ENCODE peak calls at places on chromosomes 12 and 14, in four cellular contexts. W is H1, J is HepG2, U is GM12878. O is an unnamed sample. For H3K27me3, the result is how much of the 10 kb centered on the place peaks cover.

GRCh38 chr12:10140001-10140400 is 10.0 kb upstream of the CLEC7A start:
- DNase-seq in W (no peak), J (peak), U (peak), O (peak)

GRCh38 chr12:120734210-120734609 is 8.6 kb downstream of the ACADS start:
- DNase-seq in W (no peak), J (no peak), U (no peak), O (no peak)

GRCh38 chr12:98532687-98533304 is 17.4 kb downstream of the TMPO start:
- DNase-seq in W (no peak), J (peak), U (no peak), O (peak)

GRCh38 chr12:22287056-22287455 is 47.5 kb downstream of the ST8SIA1 start:
- DNase-seq in W (no peak), J (no peak), U (no peak), O (no peak)

GRCh38 chr12:113647048-113647447 is 175.4 kb upstream of the LHX5 start:
- DNase-seq in W (peak), J (peak), U (no peak), O (no peak)

GRCh38 chr12:22333751-22334695 is 484 bp downstream of the ST8SIA1 start:
- DNase-seq in W (peak), J (no peak), U (no peak), O (peak)

GRCh38 chr12:119749666-119750065 is 81.7 kb downstream of the PRKAB1 start:
- DNase-seq in W (no peak), J (no peak), U (no peak), O (no peak)

GRCh38 chr14:64147126-64147790 is 146.9 kb downstream of the ESR2 start:
- DNase-seq in W (no peak), J (no peak), U (no peak), O (no peak)

GRCh38 chr14:63454863-63455622 is 88.1 kb downstream of the PPP2R5E start:
- DNase-seq in W (no peak), J (no peak), U (no peak), O (no peak)

GRCh38 chr14:101061411-101062064 is 158.0 kb upstream of the RTL1 start:
- DNase-seq in W (no peak), J (no peak), U (no peak), O (no peak)

GRCh38 chr14:63951429-63951828 is 98.6 kb downstream of the SYNE2 start:
- DNase-seq in W (no peak), J (no peak), U (no peak), O (no peak)

GRCh38 chr12:121137512-121137911 is 4.8 kb downstream of the P2RX7 start:
- DNase-seq in W (no peak), J (no peak), U (no peak), O (no peak)

DNA sequence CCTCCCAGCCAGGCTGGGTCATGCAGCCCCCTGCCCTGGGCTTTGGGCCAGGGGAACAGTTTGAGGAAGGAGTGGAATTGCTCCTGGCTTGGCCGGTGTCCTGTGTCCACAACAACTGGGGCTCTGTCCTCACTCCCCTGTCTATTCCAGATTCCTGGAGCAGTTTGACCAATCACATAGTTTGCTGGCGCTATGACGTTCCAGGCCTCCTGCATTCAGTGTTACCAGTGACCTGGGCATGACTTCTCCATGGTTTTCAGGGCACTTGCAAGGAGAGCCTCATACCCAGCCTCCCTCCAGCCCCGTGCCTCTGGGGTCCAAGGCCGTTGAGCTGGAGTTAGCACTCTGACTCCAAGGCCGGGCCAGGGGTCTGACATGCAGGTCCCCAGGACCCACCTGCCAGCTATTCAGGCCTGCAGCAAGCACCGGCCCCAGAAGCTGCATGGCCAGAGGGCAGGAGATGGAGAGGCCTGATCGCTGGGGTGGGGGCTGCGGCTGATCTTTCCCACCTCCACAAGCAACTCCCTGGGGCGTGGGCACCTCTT is 34.2 kb downstream of the ISCA2 start:
- DNase-seq in W (no peak), J (no peak), U (no peak), O (no peak)
- TF ChIP-seq SUZ12 in W (no peak), J (no peak), U (no peak), O (no peak)

GRCh38 chr12:108126990-108127468 is 2.1 kb upstream of the WSCD2 start:
- DNase-seq in W (no peak), J (no peak), U (no peak), O (no peak)

GRCh38 chr12:108127654-108128053 is 1.4 kb upstream of the WSCD2 start:
- DNase-seq in W (no peak), J (no peak), U (no peak), O (no peak)

GRCh38 chr12:108131035-108131434 is 1.9 kb downstream of the WSCD2 start:
- DNase-seq in W (no peak), J (no peak), U (no peak), O (no peak)

GRCh38 chr12:108128221-108129016 is 669 bp upstream of the WSCD2 start:
- DNase-seq in W (no peak), J (no peak), U (no peak), O (no peak)

DNA sequence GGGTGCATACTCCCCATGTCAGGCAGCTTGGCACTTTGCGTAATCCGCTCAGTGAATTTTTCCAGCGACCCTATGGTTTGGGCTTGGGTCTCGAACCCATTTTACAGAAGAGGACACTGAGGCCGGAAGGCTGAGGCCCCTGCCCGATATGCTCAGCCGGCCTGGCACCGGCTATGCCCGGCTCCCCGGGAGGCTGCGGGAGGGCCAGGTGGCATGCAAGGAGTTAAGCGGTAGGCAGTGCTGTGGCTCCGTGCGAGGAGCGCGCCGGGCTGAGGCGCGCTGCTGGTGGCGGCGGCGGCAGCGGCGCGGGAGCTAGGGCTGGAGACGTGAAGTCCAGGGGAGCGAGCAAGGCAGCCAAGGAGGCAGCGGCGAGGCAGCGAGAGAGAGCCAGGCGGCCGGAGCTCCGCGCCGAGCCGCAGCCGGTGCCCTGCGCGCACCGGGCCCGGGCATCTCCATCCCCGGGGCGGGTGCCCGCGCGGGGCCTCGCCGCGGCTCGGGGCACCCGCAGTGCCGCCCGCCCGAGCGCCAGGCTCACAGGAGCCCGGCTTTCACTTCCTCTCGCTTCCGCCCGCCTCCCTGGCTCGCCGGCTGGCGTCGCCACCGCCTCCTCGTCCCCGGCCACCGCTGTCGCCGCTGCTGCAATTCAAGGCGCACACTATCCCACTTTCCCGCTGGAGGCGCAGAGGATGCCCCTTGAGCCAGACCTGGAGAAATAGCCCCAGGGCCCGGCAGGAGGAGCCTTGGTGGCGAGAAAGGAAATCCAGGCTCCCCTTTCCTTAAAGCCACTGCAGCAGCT is at the start of gene WSCD2:
- DNase-seq in W (peak), J (peak), U (no peak), O (peak)
- H3K27me3 ChIP-seq in W (under half), J (under half), U (under half), O (under half)

DNA sequence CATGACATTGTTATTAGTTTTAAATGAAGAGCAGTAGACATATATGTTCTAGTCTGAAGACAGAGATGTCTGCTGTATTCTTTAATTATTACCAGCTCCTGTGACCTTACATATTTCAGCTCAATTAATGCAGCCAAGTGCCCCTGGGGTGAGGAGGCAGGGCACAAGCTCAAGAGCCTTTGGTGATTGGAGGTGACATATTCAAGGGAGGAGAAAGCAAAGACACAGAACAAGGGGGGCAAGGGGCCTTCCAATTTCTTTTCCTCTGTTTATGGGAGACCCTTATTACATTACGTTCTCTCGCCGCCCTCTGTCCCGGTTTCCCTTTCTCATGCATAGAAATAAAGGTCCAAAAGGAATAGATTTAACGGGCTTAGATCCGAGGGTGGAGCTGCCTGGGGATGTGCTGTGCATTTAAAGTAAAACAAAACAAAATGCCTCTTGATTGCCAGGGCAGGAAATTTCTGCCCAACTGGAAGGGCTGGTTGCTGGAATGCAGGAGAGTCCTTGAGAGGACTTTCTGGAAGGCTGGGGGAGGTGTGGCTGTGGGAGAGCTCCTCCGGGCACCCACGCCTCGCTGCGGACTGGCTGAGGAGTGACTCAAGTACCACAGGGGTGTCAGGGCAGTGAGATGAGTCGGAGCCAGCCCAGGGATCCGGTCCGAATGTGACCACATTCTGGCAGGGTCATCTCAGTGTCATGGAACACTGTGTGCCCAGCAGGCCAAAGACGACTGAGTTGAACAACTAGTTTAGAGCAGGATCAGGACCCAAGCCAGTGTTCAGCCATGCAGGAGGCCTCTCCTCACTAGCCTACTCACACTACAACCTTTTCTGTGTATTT is 32.1 kb upstream of the GSG1 start:
- DNase-seq in W (no peak), J (no peak), U (no peak), O (no peak)
- TF ChIP-seq SUZ12 in W (no peak), J (no peak), U (no peak), O (no peak)

DNA sequence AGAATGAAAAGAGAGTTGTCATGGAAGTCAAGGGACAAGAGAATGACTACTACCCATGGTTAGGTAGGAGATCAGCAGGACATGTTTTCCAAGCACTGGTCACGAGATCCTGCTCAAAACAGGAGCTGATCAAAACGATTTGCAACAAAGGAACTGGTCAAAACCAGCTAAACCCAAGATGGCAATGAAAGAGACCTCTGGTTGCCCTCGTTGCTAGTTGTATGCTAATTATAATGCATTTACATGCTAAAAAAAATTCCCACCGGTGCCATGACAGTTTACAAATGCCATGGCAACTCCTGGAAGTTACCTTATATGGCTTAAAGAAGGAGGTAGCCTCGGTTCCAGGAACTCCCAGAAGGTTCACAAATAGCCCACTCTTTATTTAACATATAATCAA is 95.0 kb upstream of the OTX2 start:
- DNase-seq in W (no peak), J (no peak), U (no peak), O (peak)
- H3K27me3 ChIP-seq in W (under half), J (under half), U (under half), O (under half)

GRCh38 chr14:71472281-71472960 is 459.8 kb upstream of the RGS6 start:
- DNase-seq in W (no peak), J (no peak), U (no peak), O (no peak)
- TF ChIP-seq SUZ12 in W (no peak), J (no peak), U (no peak), O (no peak)

GRCh38 chr12:111204684-111205305 is 164.1 kb downstream of the PHETA1 start:
- DNase-seq in W (no peak), J (no peak), U (no peak), O (no peak)
- H3K27me3 ChIP-seq in W (under half), J (under half), U (under half), O (under half)

GRCh38 chr12:126290456-126290855 is 1225.2 kb downstream of the AACS start:
- DNase-seq in W (no peak), J (no peak), U (no peak), O (no peak)

GRCh38 chr12:126295652-126296051 is 1230.4 kb downstream of the AACS start:
- DNase-seq in W (no peak), J (no peak), U (no peak), O (no peak)
- TF ChIP-seq SUZ12 in W (no peak), J (no peak), U (no peak), O (no peak)

GRCh38 chr12:3491938-3492867 is 1.2 kb downstream of the PRMT8 start:
- DNase-seq in W (peak), J (peak), U (no peak), O (peak)
- H3K27me3 ChIP-seq in W (half or more), J (under half), U (under half), O (half or more)

GRCh38 chr12:77941396-77941795 is 110.7 kb downstream of the NAV3 start:
- DNase-seq in W (no peak), J (no peak), U (no peak), O (no peak)

GRCh38 chr12:77947746-77948145 is 117.1 kb downstream of the NAV3 start:
- DNase-seq in W (no peak), J (no peak), U (no peak), O (no peak)

GRCh38 chr12:77947326-77947725 is 116.6 kb downstream of the NAV3 start:
- DNase-seq in W (no peak), J (no peak), U (no peak), O (no peak)

GRCh38 chr12:77943466-77943865 is 112.8 kb downstream of the NAV3 start:
- DNase-seq in W (no peak), J (no peak), U (no peak), O (no peak)

DNA sequence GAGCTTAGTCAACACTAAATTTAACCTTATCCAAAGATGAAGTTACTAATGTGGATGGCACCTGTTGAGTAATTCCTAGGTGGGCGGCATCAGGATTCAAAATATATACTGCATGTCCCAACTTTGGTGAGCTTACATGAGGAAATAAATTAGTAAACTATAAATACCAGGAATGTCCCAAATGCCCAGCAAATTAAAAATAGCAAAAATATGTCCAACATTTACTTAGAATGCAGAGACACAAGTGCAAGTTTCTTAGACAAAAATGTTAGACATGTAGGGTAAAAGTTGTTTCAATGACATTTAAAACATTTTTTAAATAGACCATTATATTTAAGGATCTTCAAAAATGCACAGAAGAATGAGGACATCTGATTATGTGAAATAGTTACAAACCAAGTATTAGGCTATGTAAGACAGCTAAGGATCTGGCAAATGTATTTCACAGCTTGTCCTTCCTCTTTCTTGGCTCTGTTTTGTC is 115.9 kb downstream of the NAV3 start:
- DNase-seq in W (no peak), J (no peak), U (no peak), O (no peak)
- TF ChIP-seq SUZ12 in W (no peak), J (no peak), U (no peak), O (no peak)